ENCODE peak calls at places on chromosomes 12 and 14, in ten cellular contexts. N is neural progenitor cell, H is lower leg skin, U is upper lobe of right lung, R is GM12865, S is stomach, X is fibroblast of the aortic adventitia, Q is heart right ventricle, T is MM.1S, Z is HFF-Myc. Y is an unnamed sample.

GRCh38 chr14:34750670-34751069 is 36.3 kb upstream of the CFL2 start:
- DNase-seq in N (no peak), X (peak), Z (no peak), Q (no peak), H (no peak), R (no peak), T (no peak), U (no peak), S (no peak), Y (peak)

GRCh38 chr12:93813972-93814821 is 137.0 kb downstream of the CRADD start:
- DNase-seq in X (peak), R (peak), T (no peak), U (peak), H (peak), N (no peak), Q (peak), Z (no peak), S (peak), Y (peak)

GRCh38 chr14:36474593-36474992 is 45.4 kb downstream of the NKX2-1 start:
- DNase-seq in X (no peak), U (no peak), S (no peak), H (no peak), T (no peak), N (no peak), Z (no peak), R (no peak), Q (no peak), Y (no peak)

GRCh38 chr12:93137656-93138612 is 208.8 kb upstream of the EEA1 start:
- DNase-seq in T (no peak), Q (no peak), X (peak), N (no peak), H (peak), U (no peak), Z (peak), S (no peak), R (peak), Y (peak)

GRCh38 chr14:101980700-101981099 is 16.3 kb downstream of the DYNC1H1 start:
- DNase-seq in S (peak), R (peak), Z (peak), H (peak), Q (no peak), X (peak), U (no peak), T (no peak), N (no peak), Y (peak)

GRCh38 chr12:29316772-29317171 is 64.2 kb downstream of the ERGIC2 start:
- DNase-seq in H (no peak), S (no peak), U (no peak), X (peak), Z (no peak), R (no peak), Q (peak), N (peak), T (no peak), Y (peak)

GRCh38 chr14:84785997-84786396 is 743.9 kb upstream of the FLRT2 start:
- DNase-seq in U (no peak), R (no peak), Z (no peak), X (no peak), T (no peak), S (no peak), N (no peak), H (no peak), Q (no peak), Y (no peak)

GRCh38 chr12:83153156-83153555 is 466.4 kb downstream of the TMTC2 start:
- DNase-seq in S (no peak), H (no peak), N (no peak), X (no peak), U (no peak), Q (no peak), R (peak), T (peak), Z (no peak), Y (no peak)

GRCh38 chr14:25120261-25120660 is 70.3 kb upstream of the STXBP6 start:
- DNase-seq in R (no peak), U (no peak), N (no peak), Z (no peak), H (no peak), T (no peak), S (no peak), Q (no peak), X (peak), Y (peak)

GRCh38 chr12:77835982-77836381 is 5.3 kb downstream of the NAV3 start:
- DNase-seq in R (no peak), H (no peak), Q (no peak), Z (no peak), U (no peak), N (no peak), T (no peak), X (peak), S (no peak), Y (no peak)

GRCh38 chr14:69044296-69044695 is 65.2 kb upstream of the ACTN1 start:
- DNase-seq in Z (no peak), U (no peak), N (no peak), Q (no peak), S (no peak), X (no peak), H (no peak), R (no peak), T (no peak), Y (no peak)

GRCh38 chr12:51759175-51759574 is 89.3 kb downstream of the FIGNL2 start:
- DNase-seq in X (peak), H (no peak), T (no peak), Z (no peak), R (no peak), Q (no peak), N (no peak), U (no peak), S (no peak), Y (no peak)

GRCh38 chr12:122282066-122282465 is 15.8 kb upstream of the VPS33A start:
- DNase-seq in S (no peak), R (no peak), Q (no peak), Z (peak), N (peak), U (no peak), H (no peak), T (no peak), X (peak), Y (peak)

GRCh38 chr14:100393362-100393761 is 70.2 kb downstream of the SLC25A47 start:
- DNase-seq in N (no peak), H (no peak), U (no peak), S (no peak), Z (no peak), R (no peak), T (no peak), X (no peak), Q (no peak), Y (no peak)

GRCh38 chr12:180445-180844 is 33.5 kb downstream of the SLC6A12 start:
- DNase-seq in X (no peak), H (peak), Z (no peak), T (peak), U (peak), R (peak), Q (no peak), N (no peak), S (peak), Y (no peak)

GRCh38 chr14:99684356-99684952 is 356 bp downstream of the CYP46A1 start:
- DNase-seq in T (no peak), Z (no peak), U (no peak), R (peak), S (no peak), Q (no peak), N (no peak), H (peak), X (no peak), Y (no peak)

GRCh38 chr12:55657282-55657681 is 20.6 kb downstream of the OR10P1 start:
- DNase-seq in T (no peak), X (no peak), H (no peak), N (no peak), S (no peak), Z (no peak), R (no peak), Q (no peak), U (no peak), Y (no peak)

GRCh38 chr14:90575781-90576180 is 179.0 kb downstream of the CALM1 start:
- DNase-seq in X (no peak), H (no peak), T (no peak), Z (no peak), Q (no peak), U (peak), S (no peak), N (no peak), R (no peak), Y (no peak)

GRCh38 chr12:12018454-12018853 is 52.3 kb upstream of the BCL2L14 start:
- DNase-seq in R (no peak), H (peak), Z (no peak), N (no peak), X (peak), S (no peak), U (no peak), T (no peak), Q (no peak), Y (no peak)

GRCh38 chr12:74685385-74685784 is 147.8 kb downstream of the ATXN7L3B start:
- DNase-seq in Q (no peak), X (no peak), Z (no peak), S (no peak), U (no peak), H (no peak), T (no peak), R (no peak), N (no peak), Y (no peak)

GRCh38 chr14:79596531-79596930 is 614.8 kb downstream of the DIO2 start:
- DNase-seq in Z (no peak), N (no peak), R (no peak), X (peak), H (no peak), U (no peak), T (no peak), S (no peak), Q (no peak), Y (peak)

GRCh38 chr12:82781288-82782078 is 94.8 kb downstream of the TMTC2 start:
- DNase-seq in S (no peak), X (no peak), R (no peak), Z (no peak), N (peak), T (no peak), U (no peak), Q (no peak), H (no peak), Y (no peak)

GRCh38 chr12:111056618-111057521 is 136.5 kb upstream of the MYL2 start:
- DNase-seq in Z (no peak), N (no peak), H (peak), X (no peak), T (no peak), Q (no peak), U (no peak), S (no peak), R (peak), Y (no peak)

GRCh38 chr14:50318031-50318626 is 6.0 kb downstream of the DMAC2L start:
- DNase-seq in S (no peak), T (no peak), X (peak), N (peak), H (no peak), R (peak), U (no peak), Z (no peak), Q (no peak), Y (peak)

GRCh38 chr14:55638665-55639064 is 58.7 kb downstream of the KTN1 start:
- DNase-seq in S (no peak), X (no peak), N (no peak), H (no peak), R (no peak), T (no peak), Z (no peak), Q (no peak), U (no peak), Y (no peak)

GRCh38 chr12:93571854-93572711 is at the start of gene SOCS2:
- DNase-seq in T (peak), Z (no peak), R (no peak), H (peak), N (peak), U (peak), X (no peak), S (peak), Q (peak), Y (no peak)

GRCh38 chr14:32648434-32648833 is 290.2 kb upstream of the NPAS3 start:
- DNase-seq in T (no peak), Z (peak), X (peak), R (no peak), H (no peak), Q (no peak), N (no peak), U (no peak), S (no peak), Y (peak)

GRCh38 chr12:99752740-99753139 is 105.2 kb downstream of the GARIN6 start:
- DNase-seq in U (no peak), T (no peak), Z (no peak), X (no peak), N (no peak), S (no peak), Q (no peak), R (no peak), H (no peak), Y (no peak)

GRCh38 chr12:11906284-11906935 is 164.3 kb upstream of the BCL2L14 start:
- DNase-seq in X (peak), U (no peak), Z (no peak), N (no peak), H (no peak), S (no peak), T (peak), Q (no peak), R (peak), Y (peak)

GRCh38 chr12:52305921-52306705 is 14.8 kb upstream of the KRT81 start:
- DNase-seq in Q (no peak), R (no peak), U (no peak), S (no peak), N (no peak), H (no peak), T (no peak), Z (no peak), X (no peak), Y (no peak)

GRCh38 chr12:75270157-75270556 is 60.0 kb downstream of the CAPS2 start:
- DNase-seq in X (no peak), Z (no peak), T (no peak), N (no peak), Q (no peak), H (no peak), U (no peak), S (no peak), R (no peak), Y (no peak)

GRCh38 chr12:24991209-24992049 is 42.5 kb upstream of the BCAT1 start:
- DNase-seq in N (peak), S (no peak), Q (no peak), R (peak), Z (peak), H (no peak), T (peak), X (peak), U (no peak), Y (peak)

DNA sequence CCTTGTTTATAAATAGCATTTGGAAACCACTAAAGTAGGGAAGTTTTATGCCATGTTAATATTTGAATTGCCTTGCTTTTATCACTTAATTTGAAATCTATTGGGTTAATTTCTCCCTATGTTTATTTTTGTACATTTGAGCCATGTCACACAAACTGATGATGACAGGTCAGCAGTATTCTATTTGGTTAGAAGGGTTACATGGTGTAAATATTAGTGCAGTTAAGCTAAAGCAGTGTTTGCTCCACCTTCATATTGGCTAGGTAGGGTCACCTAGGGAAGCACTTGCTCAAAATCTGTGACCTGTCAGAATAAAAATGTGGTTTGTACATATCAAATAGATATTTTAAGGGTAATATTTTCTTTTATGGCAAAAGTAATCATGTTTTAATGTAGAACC is 4.4 kb downstream of the RAN start:
- DNase-seq in X (no peak), H (no peak), T (no peak), N (no peak), Q (no peak), U (no peak), S (no peak), R (no peak), Z (no peak), Y (no peak)
- TF ChIP-seq CTCF in X (no peak), H (no peak), T (no peak), N (no peak), Q (no peak), U (no peak), S (no peak), R (no peak), Z (no peak), Y (no peak)

GRCh38 chr12:89574736-89575208 is 48.9 kb upstream of the POC1B start:
- DNase-seq in T (no peak), R (no peak), X (peak), Q (no peak), U (no peak), H (no peak), N (no peak), S (no peak), Z (peak), Y (peak)
- H3K4me3 ChIP-seq in T (no peak), R (no peak), X (no peak), Q (no peak), U (no peak), H (no peak), N (no peak), S (no peak), Z (no peak), Y (no peak)

DNA sequence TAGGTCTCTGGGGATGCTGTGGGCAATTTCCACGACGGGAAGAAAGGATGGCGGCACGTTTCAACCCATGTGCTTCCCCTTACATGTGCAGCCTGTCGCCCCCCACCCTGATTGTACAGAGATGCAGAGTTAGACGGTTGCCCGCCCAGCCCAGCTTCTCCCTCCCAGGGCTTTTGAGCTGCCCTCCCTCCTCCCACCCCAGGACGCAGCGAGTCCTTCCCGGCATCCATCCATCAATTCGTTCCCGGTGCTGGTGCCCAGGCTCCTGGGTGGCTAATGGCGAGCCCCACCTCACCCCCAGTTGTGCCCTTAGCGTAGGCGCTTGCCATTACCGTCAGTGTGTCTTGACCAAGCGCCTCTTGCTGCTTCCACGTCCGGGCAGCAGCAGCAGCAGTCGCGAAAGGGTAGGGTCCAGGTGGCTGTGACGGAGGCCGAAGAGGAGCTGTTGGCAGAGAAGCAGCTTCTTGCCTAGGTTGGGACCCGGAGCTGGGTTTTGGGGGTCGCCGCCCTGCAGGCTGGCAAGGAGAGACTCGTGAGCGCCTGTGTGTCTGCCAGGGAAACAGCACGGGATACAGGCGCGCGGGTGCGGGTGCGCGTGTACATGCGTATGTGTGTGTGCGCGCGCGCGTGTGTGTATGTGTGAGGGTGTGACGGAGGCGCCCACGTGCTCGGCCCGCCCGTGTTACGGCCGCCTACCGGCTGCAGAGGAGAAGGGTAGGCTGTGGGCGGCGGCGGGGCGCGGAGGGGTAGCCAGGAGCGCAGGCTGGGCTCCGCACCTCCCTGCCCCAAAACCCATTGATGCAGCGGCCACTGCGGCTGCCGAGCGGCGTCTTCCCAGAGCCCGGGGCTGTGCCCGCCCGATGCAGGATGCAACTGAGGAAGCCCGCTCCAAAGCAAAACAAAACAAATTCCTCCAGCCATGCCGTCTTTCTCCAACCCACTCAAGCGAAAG is at the start of gene SLC6A15:
- DNase-seq in N (peak), S (no peak), Q (no peak), R (peak), Z (peak), U (peak), X (peak), H (peak), T (peak), Y (peak)
- TF ChIP-seq CTCF in N (peak), S (no peak), Q (no peak), R (no peak), Z (peak), U (peak), X (peak), H (no peak), T (peak), Y (peak)

GRCh38 chr14:58280954-58281787 is 17.2 kb upstream of the ARID4A start:
- DNase-seq in H (peak), Z (peak), X (peak), U (no peak), S (no peak), R (peak), T (no peak), N (no peak), Q (no peak), Y (peak)
- H3K4me3 ChIP-seq in H (no peak), Z (no peak), X (no peak), U (no peak), S (no peak), R (no peak), T (no peak), N (no peak), Q (peak), Y (no peak)

GRCh38 chr14:88562532-88562830 is 356 bp upstream of the ZC3H14 start:
- DNase-seq in Q (no peak), Z (no peak), X (no peak), U (no peak), R (no peak), S (no peak), N (no peak), T (no peak), H (no peak), Y (no peak)

GRCh38 chr14:88559852-88560251 is 3.0 kb upstream of the ZC3H14 start:
- DNase-seq in H (no peak), S (no peak), Q (no peak), U (no peak), Z (peak), R (no peak), T (peak), X (peak), N (peak), Y (peak)

GRCh38 chr14:88563845-88564244 is 1.0 kb downstream of the ZC3H14 start:
- DNase-seq in X (no peak), Z (no peak), H (no peak), R (no peak), S (no peak), U (no peak), Q (no peak), N (peak), T (no peak), Y (no peak)

GRCh38 chr14:88565427-88565826 is 2.6 kb downstream of the ZC3H14 start:
- DNase-seq in T (no peak), R (no peak), H (no peak), Z (no peak), X (no peak), N (no peak), Q (no peak), U (no peak), S (no peak), Y (no peak)

DNA sequence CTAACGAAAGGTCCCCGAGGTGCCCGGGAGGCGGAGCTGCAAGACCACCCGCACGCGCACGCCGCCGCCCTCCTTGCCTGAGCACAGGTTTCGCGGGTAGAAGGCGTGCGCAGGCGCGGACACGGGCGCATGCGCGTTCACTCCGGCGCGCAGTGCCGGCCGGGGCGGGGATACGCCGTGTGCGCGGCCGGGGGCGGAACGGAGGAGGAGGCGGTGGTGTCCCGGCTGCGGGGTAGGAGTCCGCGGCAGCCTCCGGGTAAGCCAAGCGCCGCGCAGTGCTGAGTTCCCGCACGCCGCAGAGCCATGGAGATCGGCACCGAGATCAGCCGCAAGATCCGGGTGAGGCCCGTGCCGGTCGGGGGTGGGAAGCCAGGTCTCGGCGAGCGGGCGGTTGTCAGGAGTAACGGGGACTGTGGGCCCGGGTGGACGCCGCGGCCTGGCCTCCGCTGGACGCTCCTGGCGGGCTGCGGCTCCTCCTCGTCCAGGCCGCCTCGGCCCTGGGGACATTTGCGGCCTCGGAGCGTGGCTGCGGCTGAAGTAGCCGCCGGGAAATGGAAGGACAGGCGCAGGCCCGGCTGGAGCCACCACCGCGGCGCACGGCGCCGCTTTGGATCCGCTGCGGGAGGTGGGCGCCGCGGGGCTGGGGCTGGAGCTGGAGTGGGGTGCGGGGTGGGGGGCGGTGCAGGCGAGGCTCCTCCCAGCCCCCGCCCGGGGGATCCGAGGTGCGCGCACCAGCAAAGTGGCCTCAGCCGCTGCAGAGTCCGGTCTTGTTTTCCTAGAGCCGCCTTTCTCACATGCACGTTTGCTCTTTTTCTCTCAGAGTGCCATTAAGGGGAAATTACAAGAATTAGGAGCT is at the start of gene ZC3H14:
- DNase-seq in T (peak), S (peak), X (peak), H (peak), N (peak), Q (peak), U (peak), Z (no peak), R (peak), Y (peak)
- TF ChIP-seq CTCF in T (no peak), S (no peak), X (no peak), H (no peak), N (no peak), Q (no peak), U (no peak), Z (no peak), R (peak), Y (no peak)

Y was measured in AG10803.